ENCODE peak calls at places on chromosomes 7 and 10, in seven cellular contexts. One of them, this sample, is unnamed.

GRCh38 chr10:130206216-130206737 is 70.1 kb downstream of the GLRX3 start:
- DNase-seq in K562: no peak
- DNase-seq in GM12891: no peak
- DNase-seq in right lobe of liver: no peak
- DNase-seq in ovary: no peak
- DNase-seq in spleen: no peak
- DNase-seq in breast epithelium: no peak
- DNase-seq in this sample: no peak

GRCh38 chr7:117605712-117606111 is 125.9 kb downstream of the CFTR start:
- DNase-seq in K562: no peak
- DNase-seq in GM12891: no peak
- DNase-seq in right lobe of liver: no peak
- DNase-seq in ovary: no peak
- DNase-seq in spleen: no peak
- DNase-seq in breast epithelium: no peak
- DNase-seq in this sample: no peak

GRCh38 chr10:102782698-102783540 is 39.2 kb downstream of the WBP1L start:
- DNase-seq in K562: no peak
- DNase-seq in GM12891: no peak
- DNase-seq in right lobe of liver: peak; percentile 83
- DNase-seq in ovary: peak; percentile 68
- DNase-seq in spleen: no peak
- DNase-seq in breast epithelium: peak; percentile 62
- DNase-seq in this sample: no peak

GRCh38 chr10:122128357-122128756 is 139.4 kb downstream of the TACC2 start:
- DNase-seq in K562: no peak
- DNase-seq in GM12891: no peak
- DNase-seq in right lobe of liver: no peak
- DNase-seq in ovary: peak; percentile 47
- DNase-seq in spleen: no peak
- DNase-seq in breast epithelium: no peak
- DNase-seq in this sample: no peak

GRCh38 chr7:108114117-108114841 is 15.9 kb downstream of the LAMB4 start:
- DNase-seq in K562: no peak
- DNase-seq in GM12891: no peak
- DNase-seq in right lobe of liver: no peak
- DNase-seq in ovary: no peak
- DNase-seq in spleen: no peak
- DNase-seq in breast epithelium: no peak
- DNase-seq in this sample: no peak

GRCh38 chr10:64682043-64682442 is 1160.8 kb downstream of the REEP3 start:
- DNase-seq in K562: no peak
- DNase-seq in GM12891: no peak
- DNase-seq in right lobe of liver: no peak
- DNase-seq in ovary: no peak
- DNase-seq in spleen: no peak
- DNase-seq in breast epithelium: no peak
- DNase-seq in this sample: no peak

GRCh38 chr7:82441916-82442478 is 1.6 kb downstream of the CACNA2D1 start:
- DNase-seq in K562: no peak
- DNase-seq in GM12891: no peak
- DNase-seq in right lobe of liver: no peak
- DNase-seq in ovary: no peak
- DNase-seq in spleen: no peak
- DNase-seq in breast epithelium: no peak
- DNase-seq in this sample: no peak

GRCh38 chr10:71548494-71548846 is 151.8 kb downstream of the CDH23 start:
- DNase-seq in K562: peak; percentile 72
- DNase-seq in GM12891: peak; percentile 47
- DNase-seq in right lobe of liver: no peak
- DNase-seq in ovary: no peak
- DNase-seq in spleen: no peak
- DNase-seq in breast epithelium: no peak
- DNase-seq in this sample: peak; percentile 80

GRCh38 chr7:2633538-2634264 is 1.9 kb downstream of the TTYH3 start:
- DNase-seq in K562: no peak
- DNase-seq in GM12891: no peak
- DNase-seq in right lobe of liver: no peak
- DNase-seq in ovary: peak; percentile 44
- DNase-seq in spleen: peak; percentile 81
- DNase-seq in breast epithelium: no peak
- DNase-seq in this sample: peak; percentile 99

GRCh38 chr7:150901160-150902035 is 49.1 kb downstream of the AOC1 start:
- DNase-seq in K562: peak; percentile 14
- DNase-seq in GM12891: no peak
- DNase-seq in right lobe of liver: peak; percentile 62
- DNase-seq in ovary: no peak
- DNase-seq in spleen: no peak
- DNase-seq in breast epithelium: no peak
- DNase-seq in this sample: no peak

GRCh38 chr10:59079386-59080226 is 96.8 kb upstream of the PHYHIPL start:
- DNase-seq in K562: no peak
- DNase-seq in GM12891: no peak
- DNase-seq in right lobe of liver: no peak
- DNase-seq in ovary: no peak
- DNase-seq in spleen: no peak
- DNase-seq in breast epithelium: no peak
- DNase-seq in this sample: peak; percentile 2

GRCh38 chr7:65979583-65980477 is 2.2 kb downstream of the GUSB start:
- DNase-seq in K562: no peak
- DNase-seq in GM12891: no peak
- DNase-seq in right lobe of liver: peak; percentile 40
- DNase-seq in ovary: no peak
- DNase-seq in spleen: peak; percentile 82
- DNase-seq in breast epithelium: no peak
- DNase-seq in this sample: no peak
- TF ChIP-seq POLR2A in K562: no peak
- TF ChIP-seq POLR2A in GM12891: no peak
- TF ChIP-seq POLR2A in right lobe of liver: no peak
- TF ChIP-seq POLR2A in ovary: no peak
- TF ChIP-seq POLR2A in spleen: no peak
- TF ChIP-seq POLR2A in breast epithelium: no peak
- TF ChIP-seq POLR2A in this sample: no peak

GRCh38 chr10:78042752-78043104 is 9.1 kb downstream of the RPS24 start:
- DNase-seq in K562: no peak
- DNase-seq in GM12891: no peak
- DNase-seq in right lobe of liver: no peak
- DNase-seq in ovary: no peak
- DNase-seq in spleen: no peak
- DNase-seq in breast epithelium: no peak
- DNase-seq in this sample: no peak
- TF ChIP-seq POLR2A in K562: peak; percentile 51
- TF ChIP-seq POLR2A in GM12891: no peak
- TF ChIP-seq POLR2A in right lobe of liver: no peak
- TF ChIP-seq POLR2A in ovary: no peak
- TF ChIP-seq POLR2A in spleen: no peak
- TF ChIP-seq POLR2A in breast epithelium: no peak
- TF ChIP-seq POLR2A in this sample: no peak

GRCh38 chr10:74024600-74024999 is 26.7 kb downstream of the VCL start:
- DNase-seq in K562: no peak
- DNase-seq in GM12891: no peak
- DNase-seq in right lobe of liver: no peak
- DNase-seq in ovary: no peak
- DNase-seq in spleen: no peak
- DNase-seq in breast epithelium: no peak
- DNase-seq in this sample: no peak

GRCh38 chr10:74025380-74025978 is 27.6 kb downstream of the VCL start:
- DNase-seq in K562: no peak
- DNase-seq in GM12891: no peak
- DNase-seq in right lobe of liver: no peak
- DNase-seq in ovary: no peak
- DNase-seq in spleen: no peak
- DNase-seq in breast epithelium: no peak
- DNase-seq in this sample: no peak

GRCh38 chr10:74022941-74023629 is 25.2 kb downstream of the VCL start:
- DNase-seq in K562: no peak
- DNase-seq in GM12891: no peak
- DNase-seq in right lobe of liver: no peak
- DNase-seq in ovary: no peak
- DNase-seq in spleen: no peak
- DNase-seq in breast epithelium: no peak
- DNase-seq in this sample: no peak

GRCh38 chr10:74018241-74018640 is 20.3 kb downstream of the VCL start:
- DNase-seq in K562: no peak
- DNase-seq in GM12891: no peak
- DNase-seq in right lobe of liver: peak; percentile 84
- DNase-seq in ovary: no peak
- DNase-seq in spleen: no peak
- DNase-seq in breast epithelium: no peak
- DNase-seq in this sample: no peak

DNA sequence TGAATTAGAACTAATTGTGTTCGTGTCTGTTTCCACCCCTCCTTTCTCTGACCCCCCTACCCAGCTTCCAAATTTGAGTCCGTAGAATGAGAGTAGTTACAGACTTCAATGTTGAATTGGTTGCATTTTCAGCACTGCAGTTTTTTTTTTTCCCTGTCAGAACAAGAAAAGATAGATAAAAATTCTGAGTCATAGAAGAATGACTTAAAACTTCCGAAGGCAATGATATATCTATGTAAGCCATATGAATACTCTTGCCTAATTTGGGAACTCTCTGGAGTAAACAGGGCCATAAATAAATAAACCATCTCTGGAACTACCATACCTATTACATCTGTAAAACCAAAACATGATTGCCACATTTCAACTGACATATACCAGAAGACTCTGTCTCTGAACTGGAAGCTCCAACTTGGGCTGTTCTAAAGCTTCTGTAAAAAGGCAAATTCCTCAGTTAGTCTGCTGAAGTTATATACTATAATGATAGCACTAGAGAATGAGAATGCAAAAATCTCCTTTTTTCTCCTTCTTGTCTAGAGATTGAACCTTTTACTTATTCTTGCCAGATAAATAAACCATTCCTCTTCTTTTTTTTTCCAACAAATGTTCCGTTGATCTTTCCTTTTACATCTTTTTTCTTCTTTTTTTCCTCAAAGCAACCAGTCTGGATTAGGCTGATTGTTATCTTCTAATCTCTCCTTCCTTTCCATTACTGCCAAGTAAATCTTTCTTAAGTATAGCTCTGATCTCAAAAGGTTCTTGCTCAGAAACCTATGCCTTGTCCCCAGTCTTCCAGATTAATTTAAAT is 23.5 kb downstream of the VCL start:
- DNase-seq in K562: peak; percentile 45
- DNase-seq in GM12891: no peak
- DNase-seq in right lobe of liver: no peak
- DNase-seq in ovary: no peak
- DNase-seq in spleen: no peak
- DNase-seq in breast epithelium: no peak
- DNase-seq in this sample: no peak
- TF ChIP-seq POLR2A in K562: no peak
- TF ChIP-seq POLR2A in GM12891: no peak
- TF ChIP-seq POLR2A in right lobe of liver: no peak
- TF ChIP-seq POLR2A in ovary: no peak
- TF ChIP-seq POLR2A in spleen: no peak
- TF ChIP-seq POLR2A in breast epithelium: no peak
- TF ChIP-seq POLR2A in this sample: no peak

GRCh38 chr10:96043157-96043894 is at the start of gene CCNJ:
- DNase-seq in K562: peak; percentile 81
- DNase-seq in GM12891: peak; percentile 95
- DNase-seq in right lobe of liver: peak; percentile 83
- DNase-seq in ovary: peak; percentile 82
- DNase-seq in spleen: peak; percentile 94
- DNase-seq in breast epithelium: peak; percentile 82
- DNase-seq in this sample: peak; percentile 93
- TF ChIP-seq POLR2A in K562: peak; percentile 73
- TF ChIP-seq POLR2A in GM12891: peak; percentile 58
- TF ChIP-seq POLR2A in right lobe of liver: peak; percentile 81
- TF ChIP-seq POLR2A in ovary: peak; percentile 46
- TF ChIP-seq POLR2A in spleen: no peak
- TF ChIP-seq POLR2A in breast epithelium: no peak
- TF ChIP-seq POLR2A in this sample: peak; percentile 70

GRCh38 chr7:133081605-133082389 is at the start of gene CHCHD3:
- DNase-seq in K562: peak; percentile 99
- DNase-seq in GM12891: peak; percentile 90
- DNase-seq in right lobe of liver: peak; percentile 99
- DNase-seq in ovary: peak; percentile 96
- DNase-seq in spleen: peak; percentile 98
- DNase-seq in breast epithelium: peak; percentile 98
- DNase-seq in this sample: peak; percentile 95
- TF ChIP-seq POLR2A in K562: peak; percentile 96
- TF ChIP-seq POLR2A in GM12891: peak; percentile 42
- TF ChIP-seq POLR2A in right lobe of liver: peak; percentile 55
- TF ChIP-seq POLR2A in ovary: peak; percentile 26
- TF ChIP-seq POLR2A in spleen: no peak
- TF ChIP-seq POLR2A in breast epithelium: no peak
- TF ChIP-seq POLR2A in this sample: peak; percentile 85

DNA sequence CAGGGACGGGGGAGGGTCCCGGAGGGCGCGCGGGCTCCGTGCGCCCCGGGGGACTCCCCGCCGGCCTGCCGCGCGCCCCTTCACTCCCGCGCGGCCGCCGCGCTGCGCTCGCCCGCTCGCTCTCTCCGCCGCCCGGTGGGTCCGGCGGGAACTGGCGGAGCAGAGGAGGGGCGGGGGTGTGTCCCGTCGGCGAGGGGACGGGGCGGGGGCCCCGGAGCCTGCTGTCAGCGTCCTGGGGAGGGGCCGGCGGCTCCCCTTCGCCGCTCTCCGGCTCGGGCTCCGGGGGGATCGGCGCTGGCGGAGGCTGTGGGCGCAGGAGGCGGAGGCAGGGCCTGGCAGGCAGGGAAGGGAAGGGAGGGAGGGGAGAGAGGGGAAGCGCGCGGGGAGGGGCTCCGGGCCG is at the start of gene SH3PXD2A:
- DNase-seq in K562: peak; percentile 15
- DNase-seq in GM12891: no peak
- DNase-seq in right lobe of liver: no peak
- DNase-seq in ovary: peak; percentile 44
- DNase-seq in spleen: peak; percentile 74
- DNase-seq in breast epithelium: no peak
- DNase-seq in this sample: peak; percentile 52
- TF ChIP-seq POLR2A in K562: no peak
- TF ChIP-seq POLR2A in GM12891: no peak
- TF ChIP-seq POLR2A in right lobe of liver: no peak
- TF ChIP-seq POLR2A in ovary: no peak
- TF ChIP-seq POLR2A in spleen: no peak
- TF ChIP-seq POLR2A in breast epithelium: no peak
- TF ChIP-seq POLR2A in this sample: no peak

GRCh38 chr10:62080905-62081304 is 179.4 kb downstream of the ARID5B start:
- DNase-seq in K562: no peak
- DNase-seq in GM12891: no peak
- DNase-seq in right lobe of liver: no peak
- DNase-seq in ovary: no peak
- DNase-seq in spleen: no peak
- DNase-seq in breast epithelium: no peak
- DNase-seq in this sample: no peak
- TF ChIP-seq POLR2A in K562: no peak
- TF ChIP-seq POLR2A in GM12891: no peak
- TF ChIP-seq POLR2A in right lobe of liver: no peak
- TF ChIP-seq POLR2A in ovary: no peak
- TF ChIP-seq POLR2A in spleen: no peak
- TF ChIP-seq POLR2A in breast epithelium: no peak
- TF ChIP-seq POLR2A in this sample: no peak